ENCODE peak calls at places on chromosome 21, in six cellular contexts. N is AG09319, O is tibial artery, G is heart left ventricle, S is endothelial cell, M is astrocyte of the spinal cord. J is an unnamed sample.

GRCh38 chr21:16070207-16070651 is 340.4 kb downstream of the USP25 start:
- DNase-seq in N (no peak), O (no peak), G (no peak), S (no peak), M (peak; percentile 28), J (no peak)

GRCh38 chr21:43306911-43307676 is 119.8 kb downstream of the SIK1 start:
- DNase-seq in N (no peak), O (peak; percentile 54), G (peak; percentile 69), S (no peak), M (peak; percentile 17), J (peak; percentile 9)

GRCh38 chr21:21668198-21668597 is 670.0 kb downstream of the NCAM2 start:
- DNase-seq in N (no peak), O (no peak), G (no peak), S (no peak), M (no peak), J (no peak)

GRCh38 chr21:35441868-35442582 is 392.9 kb upstream of the RUNX1 start:
- DNase-seq in N (no peak), O (no peak), G (no peak), S (no peak), M (no peak), J (no peak)

GRCh38 chr21:45080639-45081414 is 6.4 kb downstream of the ADARB1 start:
- DNase-seq in N (no peak), O (no peak), G (no peak), S (no peak), M (peak; percentile 48), J (no peak)

GRCh38 chr21:46544003-46544402 is 60.9 kb downstream of the S100B start:
- DNase-seq in N (no peak), O (no peak), G (no peak), S (no peak), M (no peak), J (no peak)

GRCh38 chr21:45818276-45818903 is 163.2 kb upstream of the COL6A1 start:
- DNase-seq in N (peak; percentile 29), O (peak; percentile 11), G (no peak), S (no peak), M (no peak), J (no peak)

GRCh38 chr21:27513016-27513415 is 546.1 kb upstream of the ADAMTS5 start:
- DNase-seq in N (no peak), O (no peak), G (no peak), S (no peak), M (no peak), J (no peak)

GRCh38 chr21:44088401-44088780 is 18.8 kb upstream of the PWP2 start:
- DNase-seq in N (no peak), O (no peak), G (no peak), S (no peak), M (no peak), J (no peak)

GRCh38 chr21:17270234-17270633 is 242.6 kb upstream of the CXADR start:
- DNase-seq in N (peak; percentile 3), O (no peak), G (peak; percentile 53), S (no peak), M (peak; percentile 74), J (no peak)

GRCh38 chr21:35222021-35222420 is 172.9 kb upstream of the RUNX1 start:
- DNase-seq in N (no peak), O (no peak), G (no peak), S (no peak), M (no peak), J (no peak)

GRCh38 chr21:42775891-42776290 is 103.4 kb downstream of the WDR4 start:
- DNase-seq in N (no peak), O (no peak), G (no peak), S (no peak), M (no peak), J (no peak)

GRCh38 chr21:43757601-43758000 is 18.5 kb downstream of the CSTB start:
- DNase-seq in N (no peak), O (no peak), G (no peak), S (no peak), M (peak; percentile 17), J (no peak)

GRCh38 chr21:21200939-21201610 is 202.9 kb downstream of the NCAM2 start:
- DNase-seq in N (no peak), O (no peak), G (no peak), S (no peak), M (no peak), J (no peak)

GRCh38 chr21:43613755-43614638 is 45.3 kb downstream of the HSF2BP start:
- DNase-seq in N (no peak), O (no peak), G (no peak), S (no peak), M (peak; percentile 57), J (no peak)

GRCh38 chr21:31218830-31219608 is 125.0 kb downstream of the TIAM1 start:
- DNase-seq in N (no peak), O (peak; percentile 64), G (peak; percentile 59), S (no peak), M (peak; percentile 44), J (no peak)

GRCh38 chr21:44483288-44484237 is 28.3 kb downstream of the LRRC3 start:
- DNase-seq in N (no peak), O (no peak), G (no peak), S (no peak), M (no peak), J (no peak)

GRCh38 chr21:26087223-26087918 is 83.2 kb downstream of the APP start:
- DNase-seq in N (no peak), O (no peak), G (no peak), S (no peak), M (no peak), J (no peak)

GRCh38 chr21:26089730-26090129 is 80.8 kb downstream of the APP start:
- DNase-seq in N (no peak), O (no peak), G (no peak), S (no peak), M (no peak), J (no peak)

GRCh38 chr21:26095131-26095530 is 75.4 kb downstream of the APP start:
- DNase-seq in N (no peak), O (no peak), G (no peak), S (no peak), M (no peak), J (no peak)

GRCh38 chr21:26093094-26093493 is 77.5 kb downstream of the APP start:
- DNase-seq in N (no peak), O (no peak), G (no peak), S (no peak), M (no peak), J (no peak)

DNA sequence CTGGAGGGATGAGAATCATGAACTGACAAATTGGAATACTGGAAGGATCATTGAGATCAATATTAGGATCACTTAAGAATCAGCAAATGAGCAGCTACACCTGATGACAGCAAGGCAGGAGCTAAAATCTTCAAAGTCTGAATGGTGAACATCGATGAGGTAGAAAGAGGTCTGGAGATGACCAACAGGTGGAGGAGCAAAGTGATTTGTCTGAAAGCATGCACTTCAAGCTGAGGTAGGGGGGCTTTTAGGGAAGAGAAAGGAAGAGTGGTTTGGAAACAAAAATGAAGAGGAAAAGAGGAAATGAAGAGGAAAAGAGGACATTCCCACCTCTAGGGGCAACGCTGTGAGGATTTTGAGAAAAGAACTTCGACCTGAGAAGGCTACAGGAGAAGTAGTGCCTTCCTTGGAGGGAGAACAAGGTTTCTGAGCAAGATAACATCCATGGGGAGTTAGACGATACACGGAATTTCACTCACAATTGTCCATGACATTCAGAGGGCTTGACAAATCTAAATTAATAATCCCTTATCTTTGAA is 79.0 kb downstream of the APP start:
- DNase-seq in N (no peak), O (no peak), G (no peak), S (no peak), M (no peak), J (no peak)
- TF ChIP-seq CTCF in N (no peak), O (no peak), G (no peak), S (no peak), M (no peak), J (no peak)

DNA sequence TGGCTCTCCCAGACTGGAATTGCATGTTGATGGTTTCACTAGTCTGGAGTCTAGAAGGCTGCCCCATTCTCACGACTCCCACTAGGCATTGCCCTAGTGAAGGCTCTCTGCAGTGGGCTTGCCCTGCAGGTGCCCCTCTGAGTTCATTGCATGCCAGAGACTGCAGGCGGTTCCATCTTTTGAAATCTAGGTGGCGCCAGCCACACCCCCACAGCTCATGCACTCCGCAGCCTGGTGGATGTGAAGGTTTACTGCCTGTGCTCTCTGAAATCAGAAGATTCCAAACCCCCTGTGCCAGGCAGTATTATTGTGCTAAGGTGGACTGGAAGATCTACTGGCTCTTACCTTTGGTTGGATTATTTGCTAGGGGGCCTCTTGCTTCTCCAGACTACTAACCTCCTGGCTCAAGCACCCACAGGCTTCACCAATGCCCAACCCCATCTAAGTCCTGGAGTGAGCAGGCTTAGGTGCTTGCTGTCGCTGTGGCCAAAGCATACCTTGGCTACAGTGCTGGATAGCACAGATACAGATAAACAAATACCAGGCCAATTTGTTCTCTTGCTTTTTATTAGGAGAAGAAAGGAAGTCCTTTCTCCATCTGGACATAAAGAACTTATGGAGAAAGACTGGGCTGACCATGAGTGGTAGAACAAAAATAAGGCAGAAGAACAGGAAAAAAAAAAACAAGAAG is 83.5 kb upstream of the SIM2 start:
- DNase-seq in N (no peak), O (no peak), G (no peak), S (no peak), M (no peak), J (no peak)
- TF ChIP-seq CTCF in N (no peak), O (no peak), G (no peak), S (peak; percentile 15), M (no peak), J (no peak)

GRCh38 chr21:36999131-36999898 is 7.2 kb upstream of the RIPPLY3 start:
- DNase-seq in N (no peak), O (no peak), G (no peak), S (no peak), M (no peak), J (no peak)

GRCh38 chr21:36992671-36993070 is 13.8 kb upstream of the RIPPLY3 start:
- DNase-seq in N (no peak), O (no peak), G (no peak), S (no peak), M (no peak), J (no peak)

GRCh38 chr21:36990508-36991205 is 15.8 kb upstream of the RIPPLY3 start:
- DNase-seq in N (no peak), O (no peak), G (no peak), S (no peak), M (no peak), J (no peak)

GRCh38 chr21:36989699-36990507 is 16.6 kb upstream of the RIPPLY3 start:
- DNase-seq in N (peak; percentile 83), O (peak; percentile 96), G (peak; percentile 97), S (peak; percentile 92), M (peak; percentile 92), J (peak; percentile 94)

DNA sequence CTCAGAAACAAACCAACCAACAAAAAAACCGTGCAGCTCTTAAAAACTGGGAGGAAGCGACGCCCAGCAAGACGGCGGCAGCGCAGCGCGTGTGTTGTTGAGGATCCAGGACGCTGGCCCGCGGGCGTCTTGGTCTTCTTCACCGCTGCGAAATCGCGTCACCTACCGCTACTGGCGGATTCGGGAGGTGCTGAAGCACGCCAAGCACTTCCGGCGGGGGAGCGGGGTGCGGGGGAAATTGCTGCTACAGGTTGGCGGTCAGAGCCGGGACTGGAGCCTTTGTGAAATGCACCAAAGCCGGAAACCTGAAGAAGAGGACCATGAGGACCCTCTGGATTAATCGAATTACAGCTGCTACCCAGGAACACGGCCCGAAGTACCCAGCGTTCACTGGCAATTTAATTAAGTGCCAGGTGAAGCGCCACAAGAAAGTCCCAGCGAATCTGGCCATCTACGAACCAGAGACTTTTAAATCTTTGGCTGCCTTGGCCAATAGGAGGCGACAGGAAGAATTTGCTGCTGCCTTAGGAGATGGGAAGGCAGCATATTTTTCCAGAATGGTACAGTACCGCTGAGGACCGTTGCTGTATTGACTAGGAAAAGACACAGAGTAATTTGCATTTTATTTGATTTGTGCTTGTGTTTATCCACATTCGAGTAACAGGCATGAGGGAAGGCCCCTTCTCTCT is 11.9 kb upstream of the RIPPLY3 start:
- DNase-seq in N (no peak), O (no peak), G (no peak), S (peak; percentile 22), M (no peak), J (no peak)
- TF ChIP-seq CTCF in N (no peak), O (no peak), G (no peak), S (no peak), M (no peak), J (no peak)

GRCh38 chr21:39348355-39349210 is at the start of gene HMGN1:
- DNase-seq in N (peak; percentile 66), O (peak; percentile 86), G (peak; percentile 89), S (peak; percentile 81), M (peak; percentile 91), J (peak; percentile 90)
- TF ChIP-seq CTCF in N (no peak), O (no peak), G (no peak), S (no peak), M (no peak), J (no peak)